ENCODE peak calls at places on chromosomes 2 and 18, in eight cellular contexts. N is stimulated activated CD4-positive, alpha-beta T cell treated with anti-CD3 and anti-CD28 coated beads, Interleukin-1b, Interleukin-23, amount 100 ng/mL, for 1 hour; O is RWPE1; D is right atrium auricular region; C is fibroblast of lung; E is activated naive CD8-positive, alpha-beta T cell treated with anti-CD3 and anti-CD28 coated beads for 36 hours; X is testis; Y is left ventricle myocardium inferior. A is an unnamed sample.

GRCh38 chr2:217944366-217944765 is 58.4 kb downstream of the TNS1 start:
- DNase-seq in Y (no peak), N (no peak), O (no peak), X (no peak), C (no peak), D (no peak), E (no peak), A (no peak)

GRCh38 chr2:133139847-133140533 is 428.3 kb downstream of the NCKAP5 start:
- DNase-seq in C (no peak), N (no peak), Y (no peak), D (no peak), O (no peak), X (no peak), E (no peak), A (no peak)

GRCh38 chr2:14272396-14273077 is 360.0 kb upstream of the LRATD1 start:
- DNase-seq in O (no peak), D (no peak), X (no peak), N (no peak), E (no peak), Y (no peak), C (no peak), A (no peak)

GRCh38 chr2:106269591-106270291 is 75.6 kb upstream of the UXS1 start:
- DNase-seq in N (no peak), O (no peak), C (no peak), X (peak), D (no peak), E (peak), Y (peak), A (peak)

GRCh38 chr2:25079050-25079635 is 37.3 kb downstream of the EFR3B start:
- DNase-seq in D (no peak), Y (no peak), N (no peak), E (no peak), C (no peak), O (no peak), X (no peak), A (no peak)

GRCh38 chr2:176614049-176614448 is 344.8 kb downstream of the MTX2 start:
- DNase-seq in X (no peak), C (no peak), E (no peak), N (no peak), O (no peak), Y (no peak), D (no peak), A (no peak)

GRCh38 chr2:167264380-167264779 is 376.1 kb downstream of the XIRP2 start:
- DNase-seq in C (peak), X (peak), Y (no peak), O (no peak), N (no peak), D (no peak), E (no peak), A (no peak)

GRCh38 chr18:70422061-70422965 is 133.5 kb downstream of the SOCS6 start:
- DNase-seq in E (no peak), D (peak), N (no peak), Y (peak), C (peak), X (peak), O (peak), A (peak)

GRCh38 chr2:232761301-232761907 is 15.0 kb downstream of the KCNJ13 start:
- DNase-seq in E (peak), D (no peak), N (no peak), Y (no peak), C (peak), O (peak), X (no peak), A (no peak)

GRCh38 chr2:73112913-73113633 is at the start of gene RAB11FIP5:
- DNase-seq in D (peak), E (peak), Y (peak), X (peak), C (peak), O (peak), N (peak), A (peak)

GRCh38 chr2:152298754-152299153 is 36.2 kb upstream of the FMNL2 start:
- DNase-seq in E (no peak), Y (no peak), C (no peak), N (no peak), O (no peak), X (no peak), D (no peak), A (no peak)

GRCh38 chr2:190916829-190917228 is 36.2 kb downstream of the GLS start:
- DNase-seq in Y (no peak), D (no peak), E (no peak), O (no peak), N (no peak), X (no peak), C (no peak), A (no peak)

GRCh38 chr2:241064008-241064801 is 37.9 kb downstream of the MTERF4 start:
- DNase-seq in Y (no peak), N (no peak), X (peak), C (no peak), E (peak), O (peak), D (peak), A (peak)

GRCh38 chr2:69781321-69782248 is 39.7 kb downstream of the ANXA4 start:
- DNase-seq in O (no peak), N (no peak), D (peak), X (no peak), E (no peak), Y (no peak), C (no peak), A (no peak)

GRCh38 chr18:36412778-36413177 is 115.3 kb downstream of the FHOD3 start:
- DNase-seq in X (peak), C (no peak), E (no peak), N (no peak), O (no peak), D (no peak), Y (no peak), A (no peak)

GRCh38 chr2:16048466-16048865 is 108.1 kb downstream of the MYCN start:
- DNase-seq in D (no peak), O (no peak), Y (no peak), E (no peak), N (no peak), C (no peak), X (no peak), A (no peak)

GRCh38 chr2:200695178-200695930 is 109.5 kb downstream of the AOX1 start:
- DNase-seq in O (no peak), D (no peak), C (no peak), X (peak), Y (peak), E (no peak), N (no peak), A (peak)

GRCh38 chr18:2851771-2852170 is 5.0 kb downstream of the EMILIN2 start:
- DNase-seq in C (no peak), E (no peak), X (no peak), O (no peak), N (no peak), Y (no peak), D (no peak), A (no peak)